ENCODE peak calls at places on chromosomes 12 and 14, in four cellular contexts. P is pancreas; B is activated effector memory CD4-positive, alpha-beta T cell treated with anti-CD3 and anti-CD28 coated beads, Interleukin-2, amount 50 U/mL, for 16 hours; G is CD4-positive, alpha-beta memory T cell. J is an unnamed sample.

GRCh38 chr12:122793685-122794106 is 19.3 kb downstream of the CCDC62 start:
- DNase-seq in P (no peak), B (peak), G (no peak), J (no peak)

GRCh38 chr12:46825526-46826414 is at the start of gene SLC38A4:
- DNase-seq in P (peak), B (no peak), G (no peak), J (peak)

GRCh38 chr12:29066061-29066588 is 83.0 kb upstream of the FAR2 start:
- DNase-seq in P (no peak), B (peak), G (peak), J (no peak)

GRCh38 chr12:68428724-68429580 is 96.8 kb upstream of the MDM1 start:
- DNase-seq in P (no peak), B (no peak), G (no peak), J (no peak)

GRCh38 chr12:46676797-46677520 is 148.8 kb downstream of the SLC38A4 start:
- DNase-seq in P (no peak), B (no peak), G (no peak), J (no peak)

GRCh38 chr12:45284096-45284901 is 68.4 kb downstream of the ANO6 start:
- DNase-seq in P (no peak), B (no peak), G (no peak), J (no peak)

GRCh38 chr12:122518908-122519307 is 7.8 kb downstream of the RSRC2 start:
- DNase-seq in P (no peak), B (no peak), G (no peak), J (no peak)

GRCh38 chr12:91072931-91073330 is 15.1 kb upstream of the KERA start:
- DNase-seq in P (no peak), B (no peak), G (no peak), J (no peak)

GRCh38 chr12:45483571-45483970 is 245.9 kb upstream of the ARID2 start:
- DNase-seq in P (no peak), B (no peak), G (no peak), J (no peak)

GRCh38 chr12:42504049-42504448 is 85.5 kb downstream of the PRICKLE1 start:
- DNase-seq in P (no peak), B (no peak), G (no peak), J (no peak)

GRCh38 chr14:64421166-64421565 is 33.0 kb downstream of the MTHFD1 start:
- DNase-seq in P (no peak), B (no peak), G (no peak), J (no peak)

GRCh38 chr12:93819048-93819491 is 141.9 kb downstream of the CRADD start:
- DNase-seq in P (no peak), B (no peak), G (no peak), J (no peak)

GRCh38 chr14:61566537-61567225 is 128.6 kb upstream of the HIF1A start:
- DNase-seq in P (no peak), B (no peak), G (no peak), J (no peak)

J was measured in right lobe of liver.